ENCODE peak calls at places on chromosomes 11 and 22, in seven cellular contexts. P, Y, K, R, G, N and E are unnamed samples.

GRCh38 chr22:39182478-39183030 is 30.1 kb upstream of the CBX7 start:
- DNase-seq in K (no peak), N (no peak), P (no peak), G (no peak), R (no peak), Y (no peak), E (no peak)

GRCh38 chr11:45665206-45665932 is at the start of gene CHST1:
- DNase-seq in G (peak; percentile 46), K (no peak), N (no peak), P (no peak), R (no peak), Y (peak; percentile 41), E (no peak)

GRCh38 chr11:65558002-65558784 is at the start of gene LTBP3:
- DNase-seq in K (no peak), P (no peak), G (peak; percentile 93), R (peak; percentile 80), Y (peak; percentile 76), N (peak; percentile 70), E (no peak)

GRCh38 chr22:50568626-50569025 is 5.9 kb upstream of the SYCE3 start:
- DNase-seq in Y (no peak), G (no peak), R (no peak), K (no peak), N (no peak), P (no peak), E (no peak)

GRCh38 chr11:43282607-43283440 is 29.0 kb upstream of the API5 start:
- DNase-seq in P (peak; percentile 32), R (no peak), K (peak; percentile 20), N (peak; percentile 19), Y (peak; percentile 69), G (no peak), E (no peak)

GRCh38 chr22:31272522-31273446 is 19.5 kb downstream of the PIK3IP1 start:
- DNase-seq in N (peak; percentile 50), Y (peak; percentile 78), R (no peak), K (no peak), G (peak; percentile 61), P (peak; percentile 53), E (no peak)

GRCh38 chr11:16741473-16741872 is 3.0 kb downstream of the C11orf58 start:
- DNase-seq in N (no peak), P (no peak), G (no peak), Y (no peak), K (no peak), R (no peak), E (no peak)

GRCh38 chr22:30217698-30218565 is 28.6 kb downstream of the LIF start:
- DNase-seq in N (no peak), K (no peak), Y (no peak), G (peak; percentile 39), P (no peak), R (no peak), E (no peak)

GRCh38 chr11:132424433-132424832 is 1054.0 kb downstream of the NTM start:
- DNase-seq in N (no peak), R (no peak), K (no peak), G (no peak), Y (no peak), P (no peak), E (no peak)

GRCh38 chr11:128552783-128553661 is 34.3 kb downstream of the ETS1 start:
- DNase-seq in N (peak; percentile 66), R (peak; percentile 25), Y (no peak), K (no peak), G (peak; percentile 96), P (no peak), E (no peak)

GRCh38 chr22:17965538-17966402 is 58.6 kb downstream of the MICAL3 start:
- DNase-seq in P (no peak), N (no peak), K (no peak), G (no peak), R (no peak), Y (no peak), E (no peak)

GRCh38 chr11:75025561-75025960 is 36.8 kb downstream of the NEU3 start:
- DNase-seq in G (no peak), P (no peak), N (no peak), R (no peak), Y (no peak), K (no peak), E (no peak)

GRCh38 chr11:118212781-118213565 is 11.8 kb downstream of the JAML start:
- DNase-seq in Y (no peak), P (no peak), R (no peak), K (no peak), G (no peak), N (no peak), E (no peak)

GRCh38 chr11:59802639-59803176 is 7.9 kb downstream of the MRPL16 start:
- DNase-seq in N (peak; percentile 50), R (no peak), G (peak; percentile 76), K (peak; percentile 23), P (no peak), Y (peak; percentile 41), E (peak; percentile 31)

GRCh38 chr11:132035736-132036135 is 665.3 kb downstream of the NTM start:
- DNase-seq in Y (no peak), P (no peak), N (no peak), R (no peak), K (no peak), G (no peak), E (no peak)

GRCh38 chr11:119222308-119222707 is 16.2 kb downstream of the CBL start:
- DNase-seq in K (no peak), P (no peak), G (peak; percentile 60), Y (no peak), R (no peak), N (peak; percentile 33), E (no peak)

GRCh38 chr22:27318516-27318915 is 483.0 kb downstream of the MN1 start:
- DNase-seq in K (no peak), R (no peak), P (no peak), G (no peak), N (no peak), Y (no peak), E (no peak)

GRCh38 chr11:109864834-109865557 is 228.2 kb upstream of the ZC3H12C start:
- DNase-seq in Y (no peak), K (no peak), N (peak; percentile 65), P (no peak), G (no peak), R (no peak), E (no peak)